ENCODE peak calls at places on chromosomes 16 and 17, in ten cellular contexts. O, N, Y, E, Z, J, C, X, V and Q are unnamed samples.

GRCh38 chr16:80158766-80159165 is 382.0 kb upstream of the DYNLRB2 start:
- DNase-seq in O (peak), N (no peak), Y (no peak), E (no peak), Z (peak), J (no peak), C (no peak), X (peak), V (no peak), Q (no peak)

GRCh38 chr16:64391009-64391663 is 730.7 kb downstream of the CDH11 start:
- DNase-seq in O (no peak), N (no peak), Y (no peak), E (no peak), Z (no peak), J (no peak), C (no peak), X (peak), V (no peak), Q (no peak)

GRCh38 chr17:35879748-35880654 is at the start of gene CCL5:
- DNase-seq in O (no peak), N (no peak), Y (no peak), E (no peak), Z (no peak), J (no peak), C (no peak), X (no peak), V (no peak), Q (no peak)

GRCh38 chr16:67441907-67442306 is 11.0 kb downstream of the HSD11B2 start:
- DNase-seq in O (no peak), N (no peak), Y (no peak), E (no peak), Z (no peak), J (no peak), C (no peak), X (peak), V (no peak), Q (no peak)

GRCh38 chr17:7404737-7405412 is 978 bp upstream of the TMEM256 start:
- DNase-seq in O (peak), N (peak), Y (no peak), E (no peak), Z (no peak), J (peak), C (peak), X (no peak), V (peak), Q (peak)

GRCh38 chr16:69187387-69187890 is 475 bp downstream of the SNTB2 start:
- DNase-seq in O (no peak), N (peak), Y (no peak), E (peak), Z (peak), J (peak), C (no peak), X (no peak), V (peak), Q (peak)

GRCh38 chr17:35799942-35800341 is 4.5 kb upstream of the MMP28 start:
- DNase-seq in O (peak), N (no peak), Y (peak), E (no peak), Z (peak), J (no peak), C (no peak), X (peak), V (no peak), Q (no peak)

GRCh38 chr16:78179666-78180065 is 80.2 kb downstream of the WWOX start:
- DNase-seq in O (no peak), N (no peak), Y (no peak), E (no peak), Z (no peak), J (no peak), C (no peak), X (no peak), V (no peak), Q (no peak)

GRCh38 chr16:15899538-15900100 is 11.2 kb upstream of the CEP20 start:
- DNase-seq in O (peak), N (peak), Y (no peak), E (no peak), Z (peak), J (no peak), C (no peak), X (peak), V (no peak), Q (no peak)

GRCh38 chr17:6243186-6243585 is 173.0 kb downstream of the WSCD1 start:
- DNase-seq in O (no peak), N (peak), Y (no peak), E (no peak), Z (no peak), J (no peak), C (no peak), X (no peak), V (no peak), Q (no peak)

GRCh38 chr16:2749936-2750335 is 2.5 kb upstream of the SRRM2 start:
- DNase-seq in O (no peak), N (no peak), Y (no peak), E (no peak), Z (no peak), J (no peak), C (no peak), X (no peak), V (no peak), Q (no peak)

GRCh38 chr16:17305694-17306093 is 165.1 kb downstream of the XYLT1 start:
- DNase-seq in O (no peak), N (no peak), Y (no peak), E (no peak), Z (no peak), J (no peak), C (no peak), X (no peak), V (no peak), Q (no peak)

GRCh38 chr17:7176870-7177209 is 2.3 kb downstream of the ASGR1 start:
- DNase-seq in O (no peak), N (peak), Y (no peak), E (peak), Z (no peak), J (no peak), C (no peak), X (no peak), V (no peak), Q (peak)

GRCh38 chr16:75121949-75122568 is 5.5 kb upstream of the LDHD start:
- DNase-seq in O (no peak), N (peak), Y (no peak), E (no peak), Z (no peak), J (no peak), C (no peak), X (no peak), V (no peak), Q (no peak)

GRCh38 chr17:76090517-76091135 is 11.6 kb downstream of the ZACN start:
- DNase-seq in O (no peak), N (no peak), Y (no peak), E (no peak), Z (no peak), J (no peak), C (no peak), X (no peak), V (no peak), Q (no peak)

GRCh38 chr17:59331929-59332889 is 754 bp downstream of the YPEL2 start:
- DNase-seq in O (peak), N (no peak), Y (peak), E (peak), Z (no peak), J (no peak), C (no peak), X (no peak), V (no peak), Q (peak)

GRCh38 chr17:37570527-37571093 is 38.6 kb downstream of the SYNRG start:
- DNase-seq in O (peak), N (peak), Y (no peak), E (no peak), Z (peak), J (peak), C (peak), X (peak), V (peak), Q (peak)

GRCh38 chr17:45771473-45771959 is 12.6 kb upstream of the CRHR1 start:
- DNase-seq in O (no peak), N (peak), Y (no peak), E (no peak), Z (no peak), J (no peak), C (no peak), X (no peak), V (no peak), Q (no peak)

GRCh38 chr17:38922538-38923291 is 2.7 kb upstream of the LASP1NB start:
- DNase-seq in O (peak), N (peak), Y (no peak), E (no peak), Z (peak), J (no peak), C (no peak), X (peak), V (peak), Q (no peak)

GRCh38 chr16:9139965-9140364 is 48.5 kb downstream of the HAPSTR1 start:
- DNase-seq in O (peak), N (peak), Y (no peak), E (no peak), Z (peak), J (no peak), C (no peak), X (peak), V (peak), Q (peak)

GRCh38 chr17:56884483-56885144 is 29.2 kb downstream of the TRIM25 start:
- DNase-seq in O (no peak), N (no peak), Y (no peak), E (no peak), Z (no peak), J (no peak), C (peak), X (no peak), V (no peak), Q (no peak)

GRCh38 chr16:71453051-71453450 is 9.0 kb downstream of the ZNF23 start:
- DNase-seq in O (no peak), N (no peak), Y (no peak), E (no peak), Z (no peak), J (no peak), C (no peak), X (no peak), V (no peak), Q (no peak)

GRCh38 chr16:2952679-2953078 is 11.4 kb upstream of the KREMEN2 start:
- DNase-seq in O (no peak), N (no peak), Y (no peak), E (no peak), Z (no peak), J (no peak), C (no peak), X (no peak), V (peak), Q (no peak)

GRCh38 chr17:1413281-1413791 is 13.3 kb upstream of the YWHAE start:
- DNase-seq in O (peak), N (no peak), Y (peak), E (no peak), Z (peak), J (no peak), C (peak), X (peak), V (no peak), Q (no peak)

GRCh38 chr16:49608801-49609200 is 235.2 kb downstream of the C16orf78 start:
- DNase-seq in O (no peak), N (peak), Y (peak), E (no peak), Z (peak), J (no peak), C (no peak), X (peak), V (no peak), Q (no peak)

GRCh38 chr17:79944821-79945391 is 90.8 kb downstream of the TBC1D16 start:
- DNase-seq in O (no peak), N (peak), Y (peak), E (no peak), Z (no peak), J (no peak), C (no peak), X (no peak), V (no peak), Q (no peak)